ENCODE peak calls at places on chromosomes 5 and 9, in ten cellular contexts. V is IMR-90, P is adrenal gland, T is GM12878, A is A549, R is Peyer's patch, Z is HCT116, E is prostate gland, L is breast epithelium, M is uterus. N is an unnamed sample.

GRCh38 chr5:8844847-8845246 is 701.0 kb downstream of the SEMA5A start:
- DNase-seq in E (no peak), L (no peak), Z (no peak), T (no peak), R (no peak), V (peak), P (no peak), M (no peak), A (no peak), N (no peak)

GRCh38 chr5:141817631-141818030 is 60.6 kb downstream of the PCDH1 start:
- DNase-seq in V (no peak), Z (no peak), R (no peak), A (no peak), L (no peak), P (no peak), M (no peak), T (no peak), E (no peak), N (no peak)

GRCh38 chr9:81557957-81558791 is 131.2 kb downstream of the TLE1 start:
- DNase-seq in M (peak), Z (no peak), R (no peak), P (no peak), E (peak), V (peak), L (no peak), A (no peak), T (no peak), N (no peak)

GRCh38 chr5:8633706-8634105 is 764.8 kb downstream of the MTRR start:
- DNase-seq in P (no peak), E (no peak), T (no peak), L (no peak), R (no peak), A (no peak), M (no peak), V (peak), Z (no peak), N (no peak)

GRCh38 chr9:89477811-89478583 is 19.9 kb downstream of the SEMA4D start:
- DNase-seq in R (no peak), V (peak), L (no peak), A (no peak), M (peak), P (peak), E (peak), T (no peak), Z (no peak), N (peak)

GRCh38 chr5:163473613-163474243 is 13.3 kb downstream of the HMMR start:
- DNase-seq in L (no peak), T (no peak), P (no peak), M (no peak), V (no peak), A (peak), E (no peak), R (no peak), Z (no peak), N (no peak)

GRCh38 chr5:95817430-95817829 is 5.1 kb downstream of the GLRX start:
- DNase-seq in T (no peak), R (no peak), E (no peak), V (peak), A (no peak), M (no peak), L (no peak), P (peak), Z (no peak), N (peak)

GRCh38 chr5:174317261-174317894 is 271.9 kb downstream of the NSG2 start:
- DNase-seq in E (no peak), R (no peak), M (no peak), P (peak), T (no peak), V (peak), Z (no peak), L (peak), A (peak), N (peak)

GRCh38 chr9:17318821-17319320 is 184.0 kb downstream of the CNTLN start:
- DNase-seq in A (no peak), T (no peak), Z (no peak), V (peak), M (no peak), R (no peak), P (no peak), E (no peak), L (no peak), N (no peak)

GRCh38 chr9:91843623-91844111 is 106.4 kb downstream of the ROR2 start:
- DNase-seq in T (no peak), V (no peak), Z (no peak), P (peak), M (peak), R (no peak), A (no peak), L (no peak), E (no peak), N (no peak)

GRCh38 chr5:42274913-42275312 is 148.3 kb upstream of the GHR start:
- DNase-seq in E (no peak), R (no peak), M (no peak), Z (no peak), T (no peak), L (no peak), V (no peak), A (no peak), P (no peak), N (no peak)

GRCh38 chr9:72952914-72953313 is at the start of gene ALDH1A1:
- DNase-seq in M (peak), V (no peak), T (no peak), Z (no peak), L (no peak), R (no peak), A (no peak), P (no peak), E (peak), N (no peak)

GRCh38 chr9:89425921-89426388 is 72.0 kb downstream of the SEMA4D start:
- DNase-seq in V (no peak), M (no peak), P (no peak), R (no peak), E (no peak), A (no peak), Z (no peak), T (no peak), L (no peak), N (no peak)

GRCh38 chr5:177430146-177430951 is 3.9 kb downstream of the GRK6 start:
- DNase-seq in E (peak), V (no peak), T (no peak), R (no peak), P (no peak), M (no peak), A (no peak), Z (no peak), L (no peak), N (no peak)

GRCh38 chr5:115575167-115576070 is 26.9 kb downstream of the TICAM2 start:
- DNase-seq in V (peak), T (no peak), R (no peak), M (no peak), L (no peak), A (no peak), E (no peak), P (no peak), Z (no peak), N (peak)

GRCh38 chr9:128887914-128888350 is 6.0 kb downstream of the LRRC8A start:
- DNase-seq in V (no peak), A (no peak), L (no peak), T (no peak), Z (no peak), P (peak), E (peak), R (no peak), M (peak), N (peak)

GRCh38 chr9:111483419-111483861 is 743 bp downstream of the ECPAS start:
- DNase-seq in R (peak), Z (no peak), M (peak), L (no peak), V (no peak), P (no peak), T (no peak), E (no peak), A (no peak), N (peak)

GRCh38 chr5:93186031-93186682 is 394.9 kb downstream of the NR2F1-AS1 start:
- DNase-seq in R (no peak), M (no peak), Z (peak), T (no peak), E (no peak), A (no peak), L (no peak), V (peak), P (no peak), N (no peak)

GRCh38 chr9:112361602-112362001 is 18.3 kb upstream of the HSDL2 start:
- DNase-seq in T (no peak), R (no peak), M (no peak), A (no peak), L (no peak), P (no peak), E (peak), V (peak), Z (peak), N (no peak)

GRCh38 chr9:137031904-137032639 is at the start of gene FUT7:
- DNase-seq in A (no peak), V (no peak), T (no peak), R (peak), Z (no peak), P (no peak), L (no peak), M (no peak), E (no peak), N (no peak)

GRCh38 chr9:101394687-101395086 is 3.7 kb downstream of the MRPL50 start:
- DNase-seq in L (no peak), V (no peak), E (no peak), M (no peak), A (no peak), T (no peak), Z (no peak), P (no peak), R (no peak), N (no peak)

GRCh38 chr9:12640866-12641636 is 52.1 kb upstream of the TYRP1 start:
- DNase-seq in P (no peak), E (no peak), V (no peak), L (no peak), Z (no peak), M (no peak), R (no peak), T (no peak), A (no peak), N (no peak)
- TF ChIP-seq POLR2A in P (no peak), E (no peak), V (no peak), L (no peak), Z (no peak), M (no peak), R (no peak), T (no peak), A (no peak), N (no peak)

GRCh38 chr5:81393430-81393782 is 528 bp downstream of the ACOT12 start:
- DNase-seq in Z (no peak), L (no peak), A (no peak), T (no peak), E (no peak), P (no peak), R (no peak), V (no peak), M (no peak), N (no peak)

GRCh38 chr5:81397169-81397568 is 3.2 kb upstream of the ACOT12 start:
- DNase-seq in E (no peak), V (peak), P (peak), T (no peak), Z (no peak), R (no peak), L (no peak), M (no peak), A (no peak), N (peak)

GRCh38 chr5:81398741-81399140 is 4.8 kb upstream of the ACOT12 start:
- DNase-seq in A (no peak), L (no peak), V (no peak), Z (no peak), T (no peak), M (no peak), E (no peak), R (no peak), P (no peak), N (no peak)

GRCh38 chr5:81395262-81395661 is 1.3 kb upstream of the ACOT12 start:
- DNase-seq in L (no peak), P (no peak), M (no peak), V (no peak), Z (no peak), T (no peak), R (no peak), E (no peak), A (no peak), N (no peak)

GRCh38 chr5:81393783-81394718 is at the start of gene ACOT12:
- DNase-seq in E (no peak), M (no peak), L (no peak), T (no peak), V (peak), A (no peak), Z (no peak), R (no peak), P (no peak), N (no peak)
- TF ChIP-seq POLR2A in E (no peak), M (no peak), L (no peak), T (no peak), V (no peak), A (no peak), Z (no peak), R (no peak), P (no peak), N (no peak)

GRCh38 chr5:151079838-151080619 is 805 bp downstream of the TNIP1 start:
- DNase-seq in E (peak), P (no peak), M (no peak), Z (no peak), A (peak), T (no peak), V (peak), R (no peak), L (no peak), N (no peak)

GRCh38 chr5:151081426-151082273 is 816 bp upstream of the TNIP1 start:
- DNase-seq in P (no peak), M (peak), L (no peak), T (no peak), Z (no peak), A (no peak), E (no peak), R (no peak), V (peak), N (no peak)

GRCh38 chr5:151082274-151082902 is 1.6 kb upstream of the TNIP1 start:
- DNase-seq in L (no peak), A (peak), R (no peak), T (no peak), Z (no peak), P (no peak), V (peak), M (no peak), E (no peak), N (no peak)

GRCh38 chr5:151078490-151079262 is 2.2 kb downstream of the TNIP1 start:
- DNase-seq in P (no peak), M (no peak), L (no peak), Z (no peak), V (no peak), A (no peak), E (no peak), T (no peak), R (peak), N (no peak)

GRCh38 chr5:151080620-151081425 is at the start of gene TNIP1:
- DNase-seq in T (no peak), E (peak), L (peak), Z (peak), M (peak), V (peak), R (peak), A (peak), P (peak), N (peak)
- TF ChIP-seq POLR2A in T (peak), E (peak), L (peak), Z (no peak), M (peak), V (peak), R (peak), A (peak), P (peak), N (peak)

GRCh38 chr5:14202462-14202861 is 59.3 kb downstream of the TRIO start:
- DNase-seq in T (no peak), E (no peak), M (no peak), Z (no peak), L (no peak), P (peak), V (no peak), A (no peak), R (no peak), N (no peak)
- TF ChIP-seq POLR2A in T (peak), E (no peak), M (no peak), Z (no peak), L (no peak), P (no peak), V (no peak), A (no peak), R (no peak), N (no peak)

GRCh38 chr5:149789835-149790234 is 59.7 kb downstream of the PPARGC1B start:
- DNase-seq in R (no peak), V (no peak), T (no peak), M (no peak), P (peak), A (no peak), E (no peak), Z (no peak), L (no peak), N (no peak)

GRCh38 chr5:149792540-149792939 is 62.4 kb downstream of the PPARGC1B start:
- DNase-seq in V (no peak), M (no peak), E (no peak), Z (no peak), P (no peak), R (no peak), T (no peak), L (no peak), A (no peak), N (no peak)

GRCh38 chr5:149788964-149789363 is 58.9 kb downstream of the PPARGC1B start:
- DNase-seq in L (no peak), Z (no peak), M (no peak), E (no peak), R (no peak), V (no peak), P (no peak), A (no peak), T (no peak), N (no peak)

GRCh38 chr5:149791881-149792280 is 61.8 kb downstream of the PPARGC1B start:
- DNase-seq in P (no peak), V (no peak), Z (no peak), M (no peak), L (no peak), A (no peak), E (no peak), R (no peak), T (no peak), N (no peak)

GRCh38 chr5:149790276-149790675 is 60.2 kb downstream of the PPARGC1B start:
- DNase-seq in R (no peak), L (no peak), P (no peak), M (no peak), Z (no peak), T (no peak), A (no peak), E (no peak), V (no peak), N (no peak)
- TF ChIP-seq POLR2A in R (no peak), L (no peak), P (no peak), M (no peak), Z (no peak), T (no peak), A (no peak), E (no peak), V (no peak), N (no peak)

DNA sequence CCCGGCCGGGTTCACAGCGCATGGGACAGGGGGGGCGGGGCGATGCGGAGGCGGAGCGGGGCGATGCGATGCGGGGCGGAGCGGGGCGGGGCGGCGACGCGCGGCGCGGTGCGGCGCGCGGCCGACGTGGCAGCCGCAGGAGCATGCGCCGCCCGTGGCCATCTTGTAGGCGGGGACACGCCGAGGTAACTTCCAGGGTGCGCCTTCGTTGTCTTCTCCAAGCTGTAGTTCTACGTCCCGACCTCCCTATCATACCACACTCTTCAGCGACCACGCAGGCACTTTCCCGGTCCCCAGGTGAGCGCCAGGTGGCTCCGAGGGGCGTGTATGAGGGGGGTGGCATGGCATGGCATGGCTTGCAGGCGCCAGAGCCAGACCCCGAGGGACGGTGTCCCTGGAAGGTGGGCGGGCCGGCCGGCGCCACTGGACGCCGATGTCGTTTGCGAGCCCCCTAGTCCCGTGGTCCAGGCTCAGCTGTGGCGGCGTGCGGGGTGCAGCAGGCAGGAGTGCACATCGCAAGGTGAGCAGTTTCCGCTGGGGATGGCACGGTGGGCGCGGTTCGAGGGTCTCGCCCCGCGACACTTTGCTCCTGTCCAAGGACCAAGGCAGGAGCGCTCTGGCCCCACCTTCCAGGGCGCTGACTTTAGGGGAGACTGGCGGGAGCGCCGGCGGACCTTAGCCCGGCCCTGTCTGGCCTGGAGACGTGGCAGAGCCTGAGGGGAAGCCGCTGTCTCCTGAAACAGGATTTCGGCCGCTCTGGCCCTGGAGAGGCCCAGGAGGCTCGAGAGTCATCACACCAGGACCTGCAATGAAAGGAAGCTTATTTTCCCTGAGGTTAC is at the start of gene PRRC1:
- DNase-seq in L (peak), M (peak), V (peak), T (peak), P (peak), E (peak), R (peak), Z (peak), A (peak), N (peak)
- TF ChIP-seq POLR2A in L (no peak), M (peak), V (peak), T (peak), P (peak), E (peak), R (peak), Z (peak), A (peak), N (peak)